ENCODE peak calls at places on chromosomes 3 and 15, in six cellular contexts. Y is effector CD4-positive, alpha-beta T cell; I is thoracic aorta; A is tibial nerve; C is progenitor cell of endocrine pancreas; D is mammary epithelial cell. J is an unnamed sample.

GRCh38 chr3:99960941-99961340 is 143.3 kb downstream of the CMSS1 start:
- DNase-seq in Y (no peak), I (no peak), A (no peak), C (no peak), D (no peak), J (no peak)

GRCh38 chr3:81302045-81302444 is 459.4 kb downstream of the GBE1 start:
- DNase-seq in Y (no peak), I (no peak), A (no peak), C (peak; percentile 24), D (peak; percentile 15), J (no peak)

GRCh38 chr3:26280517-26280916 is 342.1 kb upstream of the LRRC3B start:
- DNase-seq in Y (no peak), I (no peak), A (no peak), C (no peak), D (no peak), J (no peak)

GRCh38 chr15:100766225-100767001 is 113.2 kb upstream of the ALDH1A3 start:
- DNase-seq in Y (no peak), I (no peak), A (peak; percentile 10), C (no peak), D (no peak), J (no peak)

GRCh38 chr3:171797265-171797679 is 13.0 kb downstream of the PLD1 start:
- DNase-seq in Y (no peak), I (no peak), A (no peak), C (no peak), D (no peak), J (no peak)

GRCh38 chr15:63985221-63986184 is 60.8 kb downstream of the DAPK2 start:
- DNase-seq in Y (no peak), I (peak; percentile 17), A (no peak), C (no peak), D (no peak), J (no peak)

GRCh38 chr3:23607184-23607847 is 198.4 kb upstream of the UBE2E1 start:
- DNase-seq in Y (no peak), I (no peak), A (no peak), C (no peak), D (no peak), J (no peak)

GRCh38 chr15:33292718-33293307 is 18.0 kb upstream of the RYR3 start:
- DNase-seq in Y (no peak), I (no peak), A (peak; percentile 35), C (peak; percentile 49), D (peak; percentile 42), J (no peak)

GRCh38 chr3:195001961-195002861 is 268.7 kb downstream of the XXYLT1 start:
- DNase-seq in Y (no peak), I (no peak), A (no peak), C (no peak), D (peak; percentile 52), J (peak; percentile 40)

GRCh38 chr15:100265641-100266035 is 76.1 kb downstream of the ADAMTS17 start:
- DNase-seq in Y (no peak), I (no peak), A (no peak), C (no peak), D (no peak), J (no peak)

GRCh38 chr3:179450901-179451334 is 352 bp downstream of the GNB4 start:
- DNase-seq in Y (no peak), I (no peak), A (no peak), C (peak; percentile 9), D (peak; percentile 42), J (no peak)

GRCh38 chr3:70990723-70991122 is 592.8 kb downstream of the FOXP1 start:
- DNase-seq in Y (no peak), I (no peak), A (no peak), C (no peak), D (no peak), J (no peak)

GRCh38 chr15:99844150-99844549 is 110.9 kb upstream of the LYSMD4 start:
- DNase-seq in Y (no peak), I (no peak), A (no peak), C (no peak), D (peak; percentile 12), J (no peak)

GRCh38 chr3:167876603-167877325 is 141.2 kb downstream of the SERPINI1 start:
- DNase-seq in Y (no peak), I (no peak), A (no peak), C (no peak), D (peak; percentile 45), J (no peak)

GRCh38 chr3:11077466-11077865 is 76.8 kb upstream of the HRH1 start:
- DNase-seq in Y (no peak), I (no peak), A (no peak), C (no peak), D (peak; percentile 28), J (no peak)

GRCh38 chr3:156216216-156216615 is 95.8 kb downstream of the KCNAB1 start:
- DNase-seq in Y (no peak), I (no peak), A (no peak), C (no peak), D (no peak), J (no peak)

GRCh38 chr3:152267831-152268500 is 763 bp upstream of the MBNL1 start:
- DNase-seq in Y (no peak), I (no peak), A (no peak), C (no peak), D (no peak), J (no peak)

GRCh38 chr15:71082803-71083202 is 32.5 kb upstream of the THSD4 start:
- DNase-seq in Y (no peak), I (no peak), A (no peak), C (no peak), D (no peak), J (no peak)

GRCh38 chr3:150455341-150455740 is 47.2 kb downstream of the TSC22D2 start:
- DNase-seq in Y (no peak), I (no peak), A (no peak), C (no peak), D (no peak), J (no peak)

GRCh38 chr15:41940441-41940857 is 31.9 kb downstream of the EHD4 start:
- DNase-seq in Y (peak; percentile 37), I (no peak), A (no peak), C (no peak), D (peak; percentile 92), J (no peak)

GRCh38 chr3:15953841-15954240 is 156.1 kb upstream of the ANKRD28 start:
- DNase-seq in Y (no peak), I (no peak), A (no peak), C (no peak), D (peak; percentile 58), J (no peak)

GRCh38 chr3:84772841-84773240 is 185.9 kb upstream of the CADM2 start:
- DNase-seq in Y (no peak), I (no peak), A (no peak), C (no peak), D (no peak), J (no peak)